ENCODE peak calls at places on chromosomes 2 and 18, in six cellular contexts. E is coronary artery; G is tibial nerve; C is CD8-positive, alpha-beta T cell; R is endothelial cell of umbilical vein; L is GM23338. K is an unnamed sample.

GRCh38 chr18:62977512-62977911 is 262.2 kb downstream of the PHLPP1 start:
- DNase-seq in R (peak; percentile 25), L (no peak), C (no peak), G (no peak), E (no peak), K (no peak)

GRCh38 chr2:61988462-61989366 is 83.2 kb downstream of the COMMD1 start:
- DNase-seq in R (peak; percentile 15), G (no peak), L (no peak), E (no peak), C (no peak), K (no peak)

GRCh38 chr2:138622606-138623005 is 121.0 kb downstream of the SPOPL start:
- DNase-seq in L (no peak), R (no peak), C (no peak), G (no peak), E (no peak), K (no peak)

GRCh38 chr2:69994166-69994565 is 32.7 kb upstream of the ASPRV1 start:
- DNase-seq in L (no peak), C (no peak), E (peak; percentile 40), G (no peak), R (no peak), K (no peak)

GRCh38 chr2:148577845-148578492 is 66.6 kb upstream of the EPC2 start:
- DNase-seq in G (no peak), C (no peak), L (peak; percentile 36), E (no peak), R (no peak), K (no peak)

GRCh38 chr18:44916429-44917183 is 235.9 kb downstream of the SETBP1 start:
- DNase-seq in L (no peak), G (no peak), R (no peak), C (no peak), E (no peak), K (no peak)

GRCh38 chr2:7007846-7008741 is 90.9 kb downstream of the RNF144A start:
- DNase-seq in C (no peak), E (peak; percentile 84), G (peak; percentile 86), L (peak; percentile 17), R (peak; percentile 47), K (peak; percentile 73)

GRCh38 chr2:142270291-142270690 is 139.5 kb upstream of the LRP1B start:
- DNase-seq in R (no peak), E (no peak), C (no peak), L (no peak), G (no peak), K (no peak)

GRCh38 chr18:3593381-3593903 is 143.5 kb downstream of the TGIF1 start:
- DNase-seq in G (peak; percentile 39), C (no peak), R (no peak), E (no peak), L (peak; percentile 59), K (no peak)

GRCh38 chr2:11681722-11682589 is 12.0 kb upstream of the NTSR2 start:
- DNase-seq in C (peak; percentile 11), G (no peak), R (no peak), E (peak; percentile 56), L (peak; percentile 72), K (peak; percentile 36)

GRCh38 chr2:112814278-112814677 is 22.3 kb downstream of the IL1B start:
- DNase-seq in R (no peak), G (no peak), C (no peak), E (no peak), L (peak; percentile 81), K (no peak)

GRCh38 chr18:36993068-36993467 is 164.1 kb downstream of the KIAA1328 start:
- DNase-seq in L (no peak), G (no peak), E (no peak), R (peak; percentile 21), C (no peak), K (no peak)

GRCh38 chr2:217908544-217908943 is 94.3 kb downstream of the TNS1 start:
- DNase-seq in R (no peak), C (no peak), G (no peak), L (no peak), E (no peak), K (no peak)

GRCh38 chr18:50266248-50266704 is at the start of gene CFAP53:
- DNase-seq in C (peak; percentile 77), E (peak; percentile 94), L (peak; percentile 96), R (peak; percentile 89), G (peak; percentile 79), K (peak; percentile 94)

GRCh38 chr2:235026137-235026536 is 74.3 kb downstream of the SH3BP4 start:
- DNase-seq in E (no peak), R (peak; percentile 86), C (no peak), L (no peak), G (no peak), K (peak; percentile 34)

GRCh38 chr2:136764397-136765255 is 719 bp upstream of the THSD7B start:
- DNase-seq in L (peak; percentile 81), G (no peak), R (no peak), C (no peak), E (no peak), K (no peak)

GRCh38 chr18:46770708-46771107 is 13.9 kb upstream of the ST8SIA5 start:
- DNase-seq in G (no peak), E (no peak), C (no peak), R (no peak), L (no peak), K (no peak)

GRCh38 chr2:233079473-233079877 is 19.3 kb downstream of the INPP5D start:
- DNase-seq in R (no peak), E (peak; percentile 49), L (no peak), C (no peak), G (no peak), K (peak; percentile 56)

GRCh38 chr18:5431836-5432575 is 111.8 kb downstream of the EPB41L3 start:
- DNase-seq in E (no peak), L (no peak), C (no peak), G (no peak), R (peak; percentile 43), K (no peak)

GRCh38 chr2:129074526-129074925 is 755.9 kb upstream of the HS6ST1 start:
- DNase-seq in R (no peak), L (no peak), C (no peak), E (no peak), G (no peak), K (no peak)

DNA sequence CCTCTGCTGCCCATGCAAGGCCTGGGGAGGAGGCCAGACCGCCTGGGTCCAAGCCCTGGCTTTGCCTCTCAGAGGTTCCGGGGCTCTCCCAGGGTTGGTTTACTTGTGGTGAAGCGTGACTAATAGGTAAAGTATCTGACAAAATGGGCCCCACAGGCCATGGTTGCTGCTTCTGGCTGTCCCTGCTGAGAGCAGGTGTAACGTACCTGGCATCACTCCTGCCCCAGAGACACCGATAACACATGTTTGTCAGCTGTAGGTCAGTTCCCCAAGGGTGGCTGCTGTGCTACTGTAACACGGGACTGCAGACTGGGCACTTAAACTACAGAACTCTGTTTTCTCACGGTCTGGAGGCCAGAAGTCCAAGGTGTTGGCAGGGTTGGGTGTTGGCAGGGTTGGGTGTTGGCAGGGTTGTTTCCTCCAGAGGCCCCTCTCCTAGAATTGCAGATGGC is 34.1 kb downstream of the ODC1 start:
- DNase-seq in R (no peak), E (no peak), C (no peak), L (no peak), G (no peak), K (peak; percentile 75)
- H3K27ac ChIP-seq in R (no peak overlapping the region), E (no peak overlapping the region), C (no peak overlapping the region), L (no peak overlapping the region), G (no peak overlapping the region), K (peak overlapping the region; percentile 67)

GRCh38 chr2:231677632-231678104 is 30.7 kb upstream of the PTMA start:
- DNase-seq in C (peak; percentile 75), G (peak; percentile 97), L (peak; percentile 94), R (peak; percentile 83), E (no peak), K (peak; percentile 91)

GRCh38 chr2:231680284-231680991 is 27.9 kb upstream of the PTMA start:
- DNase-seq in C (no peak), G (no peak), R (no peak), E (no peak), L (peak; percentile 91), K (peak; percentile 70)

GRCh38 chr2:231679131-231679530 is 29.2 kb upstream of the PTMA start:
- DNase-seq in L (no peak), R (no peak), G (no peak), E (no peak), C (no peak), K (no peak)

GRCh38 chr2:231680992-231681852 is 27.1 kb upstream of the PTMA start:
- DNase-seq in L (peak; percentile 95), R (peak; percentile 67), G (peak; percentile 66), E (peak; percentile 89), C (no peak), K (peak; percentile 82)

DNA sequence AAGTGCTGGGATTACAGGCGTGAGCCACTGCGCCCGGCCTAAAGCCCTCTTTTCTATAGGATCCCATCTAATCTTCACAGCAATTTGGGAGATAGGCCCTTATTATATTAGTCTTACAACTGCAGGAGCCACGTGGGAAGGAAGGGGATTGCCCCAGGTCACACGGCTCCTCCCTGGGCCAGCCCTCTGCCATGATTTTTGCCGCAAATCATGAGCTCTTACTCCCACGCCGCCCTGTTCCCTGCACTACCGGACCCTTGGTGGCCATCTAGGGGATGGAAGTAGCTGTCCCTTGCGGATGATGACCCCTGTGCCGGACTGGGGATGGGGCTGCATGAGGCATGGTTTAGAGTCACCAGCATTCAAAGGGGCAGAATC is 28.4 kb upstream of the PTMA start:
- DNase-seq in R (no peak), C (no peak), L (no peak), G (no peak), E (no peak), K (no peak)
- H3K4me3 ChIP-seq in R (no peak overlapping the region), C (no peak overlapping the region), L (peak overlapping the region; percentile 79), G (no peak overlapping the region), E (no peak overlapping the region), K (no peak overlapping the region)

GRCh38 chr2:25228848-25229674 is 60.7 kb upstream of the POMC start:
- DNase-seq in L (peak; percentile 94), G (peak; percentile 67), E (no peak), R (peak; percentile 72), C (no peak), K (peak; percentile 69)

GRCh38 chr2:25230626-25231311 is 62.4 kb upstream of the POMC start:
- DNase-seq in G (no peak), R (no peak), L (no peak), C (no peak), E (no peak), K (no peak)

GRCh38 chr2:25226827-25227226 is 58.4 kb upstream of the POMC start:
- DNase-seq in G (no peak), R (no peak), E (no peak), L (no peak), C (no peak), K (no peak)

GRCh38 chr2:25230128-25230527 is 61.7 kb upstream of the POMC start:
- DNase-seq in E (no peak), L (no peak), G (no peak), C (no peak), R (no peak), K (no peak)

GRCh38 chr2:25227576-25227975 is 59.2 kb upstream of the POMC start:
- DNase-seq in L (peak; percentile 69), E (no peak), G (no peak), C (no peak), R (no peak), K (no peak)
- TF ChIP-seq CTCF in L (peak; percentile 46), E (no peak), G (no peak), C (no peak), R (no peak), K (no peak)

GRCh38 chr2:47945036-47945781 is 38.9 kb upstream of the FBXO11 start:
- DNase-seq in E (no peak), G (no peak), C (no peak), R (no peak), L (no peak), K (no peak)
- H3K27ac ChIP-seq in E (no peak overlapping the region), G (no peak overlapping the region), C (no peak overlapping the region), R (no peak overlapping the region), L (no peak overlapping the region), K (no peak overlapping the region)

K was measured in transverse colon.